ENCODE peak calls at places on chromosomes 1 and 21, in seven cellular contexts. Q is tibial artery; Y is HT-29; B is CD8-positive, alpha-beta memory T cell; G is lung; N is head of caudate nucleus; S is anterior cingulate cortex. U is an unnamed sample.

GRCh38 chr1:18010408-18010807 is 97.2 kb upstream of the IGSF21 start:
- DNase-seq in B (no peak), S (no peak), Y (no peak), N (no peak), G (no peak), Q (no peak), U (no peak)

GRCh38 chr21:34027727-34028461 is 45.5 kb upstream of the MRPS6 start:
- DNase-seq in Y (no peak), B (no peak), S (no peak), G (no peak), N (no peak), Q (no peak), U (no peak)

GRCh38 chr1:214285622-214286440 is 4.9 kb downstream of the SMYD2 start:
- DNase-seq in Y (no peak), S (no peak), G (no peak), Q (no peak), B (no peak), N (no peak), U (no peak)

GRCh38 chr1:2232916-2233438 is 4.9 kb downstream of the SKI start:
- DNase-seq in S (no peak), B (no peak), N (no peak), Y (no peak), G (no peak), Q (no peak), U (no peak)

GRCh38 chr1:22503721-22504410 is 52.2 kb downstream of the ZBTB40 start:
- DNase-seq in G (no peak), Q (no peak), Y (no peak), B (no peak), N (no peak), S (no peak), U (peak; percentile 45)

GRCh38 chr1:96541491-96541890 is 180.1 kb upstream of the PTBP2 start:
- DNase-seq in B (no peak), Y (no peak), N (no peak), Q (no peak), S (no peak), G (no peak), U (no peak)

GRCh38 chr1:15882665-15883064 is 35.2 kb downstream of the SPEN start:
- DNase-seq in S (no peak), B (no peak), Y (no peak), N (no peak), G (no peak), Q (no peak), U (no peak)

GRCh38 chr1:170714163-170714562 is 50.2 kb downstream of the PRRX1 start:
- DNase-seq in Q (no peak), B (no peak), G (no peak), N (no peak), Y (no peak), S (no peak), U (no peak)

GRCh38 chr1:29716306-29716705 is 480.0 kb downstream of the PTPRU start:
- DNase-seq in G (no peak), Y (no peak), Q (no peak), S (no peak), N (no peak), B (no peak), U (no peak)

GRCh38 chr1:33687000-33687399 is 176.9 kb upstream of the HMGB4 start:
- DNase-seq in N (no peak), Q (no peak), Y (no peak), G (no peak), B (no peak), S (no peak), U (no peak)